ENCODE peak calls at places on chromosomes 13 and 19, in nine cellular contexts. L is naive thymus-derived CD4-positive, alpha-beta T cell; P is cardiac fibroblast; O is GM12865; M is GM23338; S is GM06990; I is aorta; X is lung; K is fibroblast of lung. C is an unnamed sample.

GRCh38 chr13:50843256-50844043 is at the start of gene DLEU7:
- DNase-seq in O (no peak), X (no peak), L (no peak), K (peak), P (no peak), I (no peak), M (peak), S (no peak), C (no peak)

GRCh38 chr19:51695088-51695487 is 2.0 kb downstream of the SPACA6 start:
- DNase-seq in M (no peak), X (no peak), I (no peak), K (no peak), P (no peak), L (no peak), S (no peak), O (no peak), C (no peak)

GRCh38 chr19:34480971-34481821 is at the start of gene WTIP:
- DNase-seq in L (no peak), P (peak), M (peak), K (peak), I (peak), X (peak), O (no peak), S (no peak), C (no peak)

GRCh38 chr13:111252449-111253124 is 67.9 kb upstream of the TEX29 start:
- DNase-seq in L (no peak), I (no peak), X (peak), S (no peak), M (no peak), P (no peak), K (peak), O (no peak), C (no peak)

GRCh38 chr19:27776020-27776419 is 1436.9 kb downstream of the UQCRFS1 start:
- DNase-seq in X (no peak), S (no peak), I (no peak), O (no peak), K (peak), L (no peak), M (peak), P (peak), C (no peak)

GRCh38 chr19:18478545-18479311 is 40.8 kb upstream of the ISYNA1 start:
- DNase-seq in L (no peak), S (peak), O (peak), I (peak), M (no peak), K (peak), X (peak), P (peak), C (no peak)

GRCh38 chr13:24741016-24741662 is 22.8 kb upstream of the RNF17 start:
- DNase-seq in P (no peak), L (no peak), K (no peak), O (peak), S (no peak), M (peak), X (no peak), I (no peak), C (no peak)

GRCh38 chr13:73189365-73189764 is 130.6 kb downstream of the KLF5 start:
- DNase-seq in M (no peak), O (no peak), I (no peak), K (no peak), X (no peak), L (no peak), P (no peak), S (no peak), C (no peak)

GRCh38 chr13:87122551-87122950 is 548.6 kb upstream of the SLITRK5 start:
- DNase-seq in S (no peak), M (no peak), X (no peak), L (no peak), P (peak), O (no peak), K (peak), I (no peak), C (no peak)

GRCh38 chr13:98332222-98332621 is 155.2 kb upstream of the RNF113B start:
- DNase-seq in O (no peak), P (no peak), L (no peak), M (no peak), S (no peak), I (no peak), X (no peak), K (no peak), C (no peak)

GRCh38 chr13:96994030-96994848 is at the start of gene OXGR1:
- DNase-seq in K (no peak), X (no peak), L (no peak), O (no peak), M (peak), S (no peak), I (peak), P (no peak), C (no peak)

GRCh38 chr19:18304496-18305312 is 18.2 kb downstream of the LSM4 start:
- DNase-seq in S (peak), X (peak), P (peak), M (peak), K (peak), O (peak), L (peak), I (peak), C (no peak)

GRCh38 chr13:42041684-42042035 is 6.8 kb upstream of the DGKH start:
- DNase-seq in X (peak), L (no peak), S (peak), O (peak), P (peak), M (peak), K (peak), I (peak), C (no peak)

GRCh38 chr13:53074119-53074518 is 45.5 kb downstream of the OLFM4 start:
- DNase-seq in I (no peak), X (no peak), K (no peak), M (no peak), O (no peak), P (no peak), S (no peak), L (no peak), C (no peak)

GRCh38 chr19:29271341-29271740 is 58.4 kb upstream of the UQCRFS1 start:
- DNase-seq in S (no peak), X (no peak), K (no peak), L (no peak), I (no peak), O (no peak), M (no peak), P (no peak), C (no peak)

GRCh38 chr19:58497634-58498170 is 14.1 kb downstream of the SLC27A5 start:
- DNase-seq in P (no peak), K (no peak), O (no peak), I (no peak), X (no peak), L (no peak), S (no peak), M (no peak), C (no peak)

GRCh38 chr13:106566682-106567420 is 1.1 kb downstream of the ARGLU1 start:
- DNase-seq in M (peak), X (peak), I (peak), S (peak), L (peak), O (peak), K (peak), P (peak), C (no peak)

GRCh38 chr13:113915786-113916329 is 52.0 kb upstream of the GAS6 start:
- DNase-seq in I (no peak), S (no peak), P (no peak), M (no peak), X (no peak), O (no peak), L (no peak), K (no peak), C (no peak)

GRCh38 chr13:20446405-20446804 is 79.3 kb downstream of the CRYL1 start:
- DNase-seq in X (no peak), P (no peak), I (no peak), O (no peak), S (no peak), L (no peak), M (no peak), K (no peak), C (no peak)

GRCh38 chr19:14950421-14950820 is 9.1 kb downstream of the OR7C2 start:
- DNase-seq in M (no peak), O (no peak), L (no peak), K (no peak), P (no peak), S (no peak), X (no peak), I (no peak), C (no peak)

GRCh38 chr19:47155141-47155540 is 24.5 kb downstream of the SAE1 start:
- DNase-seq in L (no peak), M (no peak), X (no peak), K (no peak), O (no peak), P (no peak), I (no peak), S (no peak), C (no peak)

GRCh38 chr19:47152205-47152604 is 21.6 kb downstream of the SAE1 start:
- DNase-seq in L (no peak), X (no peak), P (no peak), O (no peak), M (no peak), I (no peak), K (no peak), S (no peak), C (peak)

GRCh38 chr19:47152632-47153031 is 22.0 kb downstream of the SAE1 start:
- DNase-seq in X (no peak), P (no peak), K (no peak), L (no peak), O (no peak), I (no peak), S (no peak), M (no peak), C (peak)

GRCh38 chr19:47153266-47153665 is 22.6 kb downstream of the SAE1 start:
- DNase-seq in P (no peak), S (no peak), O (no peak), K (no peak), X (no peak), M (no peak), L (no peak), I (no peak), C (no peak)

DNA sequence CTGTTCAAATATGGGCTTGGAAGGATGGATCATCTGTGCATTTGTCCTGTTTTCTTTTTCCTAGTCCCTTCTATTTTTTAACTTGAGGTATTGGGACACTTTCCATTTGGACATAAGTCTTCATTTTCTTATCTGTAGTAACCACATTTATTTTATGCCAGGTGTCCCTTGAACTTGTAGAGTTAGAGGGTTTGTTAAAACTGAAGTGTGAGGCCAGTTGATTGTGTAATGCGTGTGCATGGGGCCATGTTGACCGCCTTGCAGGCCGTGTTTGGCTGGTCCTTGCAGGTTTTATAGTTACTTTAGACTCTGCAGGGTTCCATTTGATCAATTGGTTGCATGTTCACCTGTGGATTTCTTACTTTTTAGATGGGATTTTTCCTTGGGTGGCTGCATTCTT is 21.0 kb downstream of the SAE1 start:
- DNase-seq in P (no peak), K (no peak), O (no peak), M (no peak), I (no peak), S (no peak), X (no peak), L (no peak), C (no peak)
- H3K4me3 ChIP-seq in P (no peak), K (no peak), O (no peak), M (no peak), I (no peak), S (no peak), X (no peak), L (no peak), C (peak)

GRCh38 chr13:37089495-37089894 is 16.0 kb downstream of the CSNK1A1L start:
- DNase-seq in I (no peak), P (no peak), L (no peak), O (no peak), S (no peak), K (no peak), X (no peak), M (no peak), C (no peak)

GRCh38 chr13:37090912-37091311 is 14.6 kb downstream of the CSNK1A1L start:
- DNase-seq in S (no peak), K (no peak), P (no peak), X (no peak), O (no peak), M (no peak), I (no peak), L (no peak), C (no peak)

DNA sequence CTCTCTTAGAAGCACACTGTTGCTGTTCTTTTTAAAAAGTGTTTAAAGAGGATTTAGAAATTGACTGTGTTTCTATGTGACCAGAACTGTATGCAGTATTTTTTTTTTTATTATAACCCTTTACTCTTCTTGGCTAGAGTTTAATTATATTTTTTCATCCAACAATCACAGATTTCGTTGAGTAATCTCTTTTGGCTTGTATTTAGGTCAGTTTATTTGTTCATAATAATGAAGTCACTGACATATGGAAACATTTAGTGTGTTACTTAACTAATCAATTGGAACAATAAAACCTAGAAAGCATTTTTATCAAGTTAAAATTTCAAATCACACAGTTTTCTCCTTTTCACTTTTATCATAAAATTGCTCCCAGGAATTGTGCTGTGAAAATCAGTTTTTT is 19.8 kb downstream of the CSNK1A1L start:
- DNase-seq in O (no peak), S (no peak), K (no peak), M (no peak), L (no peak), X (no peak), P (no peak), I (no peak), C (no peak)
- H3K4me3 ChIP-seq in O (no peak), S (no peak), K (no peak), M (no peak), L (no peak), X (no peak), P (no peak), I (no peak), C (no peak)

DNA sequence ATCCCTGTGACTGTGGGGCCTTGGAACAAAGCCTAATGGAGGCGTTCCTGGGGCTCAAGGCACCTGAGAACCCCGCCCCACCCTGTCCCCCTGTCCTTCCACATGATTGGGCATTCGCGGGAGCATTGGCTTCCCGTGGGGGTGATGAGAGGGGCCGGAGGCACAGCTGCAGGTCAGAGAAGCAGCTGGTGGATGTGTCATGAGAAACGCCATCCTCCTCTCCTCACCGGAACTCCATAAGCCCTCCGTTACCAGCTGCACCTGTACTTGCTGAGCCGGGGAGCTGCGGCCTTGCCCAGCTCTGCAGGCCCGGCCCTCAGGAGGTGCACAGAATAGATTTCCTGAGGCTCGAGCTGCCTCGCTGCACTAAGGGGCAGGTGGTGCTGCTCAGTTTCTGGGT is 42.0 kb downstream of the CAPN12 start:
- DNase-seq in M (no peak), X (no peak), L (no peak), I (no peak), P (no peak), S (no peak), K (no peak), O (no peak), C (no peak)
- H3K4me3 ChIP-seq in M (no peak), X (no peak), L (no peak), I (no peak), P (no peak), S (no peak), K (no peak), O (no peak), C (no peak)

GRCh38 chr19:46387713-46388130 is 25.6 kb downstream of the CCDC8 start:
- DNase-seq in L (no peak), X (no peak), K (no peak), M (no peak), I (no peak), S (no peak), P (no peak), O (no peak), C (no peak)

GRCh38 chr19:46385636-46386035 is 27.7 kb downstream of the CCDC8 start:
- DNase-seq in K (no peak), L (no peak), X (no peak), M (no peak), I (no peak), P (no peak), S (no peak), O (no peak), C (no peak)

GRCh38 chr19:46384396-46384795 is 29.0 kb downstream of the CCDC8 start:
- DNase-seq in K (no peak), P (no peak), L (no peak), X (no peak), M (no peak), O (no peak), S (no peak), I (no peak), C (no peak)

GRCh38 chr19:46386996-46387712 is 26.2 kb downstream of the CCDC8 start:
- DNase-seq in S (no peak), P (no peak), O (no peak), I (no peak), M (no peak), X (no peak), K (no peak), L (no peak), C (no peak)

GRCh38 chr19:46386151-46386550 is 27.2 kb downstream of the CCDC8 start:
- DNase-seq in X (no peak), I (no peak), S (no peak), M (no peak), O (no peak), P (no peak), L (no peak), K (no peak), C (no peak)
- H3K4me3 ChIP-seq in X (no peak), I (no peak), S (no peak), M (no peak), O (no peak), P (no peak), L (no peak), K (no peak), C (no peak)

C was measured in LNCaP clone FGC.